ENCODE peak calls at places on chromosomes 1 and 21, in four cellular contexts. One of them, this sample, is unnamed.

GRCh38 chr1:71324671-71325297 is 243.9 kb upstream of the ZRANB2 start:
- DNase-seq in upper lobe of right lung: no peak
- DNase-seq in psoas muscle: no peak
- DNase-seq in K562: no peak
- DNase-seq in this sample: no peak

GRCh38 chr1:8517579-8518489 is 199.9 kb downstream of the SLC45A1 start:
- DNase-seq in upper lobe of right lung: no peak
- DNase-seq in psoas muscle: no peak
- DNase-seq in K562: peak; percentile 61
- DNase-seq in this sample: no peak

GRCh38 chr1:7684861-7685635 is 86.0 kb upstream of the VAMP3 start:
- DNase-seq in psoas muscle: no peak
- DNase-seq in upper lobe of right lung: no peak
- DNase-seq in K562: no peak
- DNase-seq in this sample: no peak

GRCh38 chr1:64759968-64760367 is 15.1 kb downstream of the RAVER2 start:
- DNase-seq in psoas muscle: no peak
- DNase-seq in upper lobe of right lung: no peak
- DNase-seq in K562: no peak
- DNase-seq in this sample: no peak

GRCh38 chr1:234675561-234675960 is 65.6 kb upstream of the IRF2BP2 start:
- DNase-seq in K562: peak; percentile 28
- DNase-seq in upper lobe of right lung: no peak
- DNase-seq in psoas muscle: no peak
- DNase-seq in this sample: no peak

GRCh38 chr1:72186733-72187307 is 95.5 kb downstream of the NEGR1 start:
- DNase-seq in upper lobe of right lung: no peak
- DNase-seq in K562: no peak
- DNase-seq in psoas muscle: no peak
- DNase-seq in this sample: no peak

GRCh38 chr1:209875510-209875909 is 47.7 kb downstream of the UTP25 start:
- DNase-seq in upper lobe of right lung: no peak
- DNase-seq in K562: peak; percentile 25
- DNase-seq in psoas muscle: no peak
- DNase-seq in this sample: no peak

GRCh38 chr1:3708696-3709246 is 43.5 kb upstream of the CCDC27 start:
- DNase-seq in psoas muscle: no peak
- DNase-seq in K562: no peak
- DNase-seq in upper lobe of right lung: no peak
- DNase-seq in this sample: no peak

GRCh38 chr1:12851779-12852178 is 3.3 kb upstream of the HNRNPCL1 start:
- DNase-seq in psoas muscle: no peak
- DNase-seq in upper lobe of right lung: no peak
- DNase-seq in K562: no peak
- DNase-seq in this sample: no peak

GRCh38 chr21:36846624-36847023 is 119.8 kb downstream of the HLCS start:
- DNase-seq in upper lobe of right lung: no peak
- DNase-seq in K562: no peak
- DNase-seq in psoas muscle: no peak
- DNase-seq in this sample: no peak

GRCh38 chr1:109910123-109910962 is at the start of gene CSF1:
- DNase-seq in K562: peak; percentile 85
- DNase-seq in psoas muscle: peak; percentile 84
- DNase-seq in upper lobe of right lung: peak; percentile 88
- DNase-seq in this sample: peak; percentile 91

GRCh38 chr1:234609528-234610042 is 393 bp downstream of the IRF2BP2 start:
- DNase-seq in K562: no peak
- DNase-seq in psoas muscle: peak; percentile 34
- DNase-seq in upper lobe of right lung: no peak
- DNase-seq in this sample: no peak

GRCh38 chr1:78145105-78145580 is 99.4 kb downstream of the GIPC2 start:
- DNase-seq in psoas muscle: peak; percentile 36
- DNase-seq in K562: peak; percentile 57
- DNase-seq in upper lobe of right lung: no peak
- DNase-seq in this sample: no peak

GRCh38 chr1:154703207-154703606 is 95.2 kb upstream of the ADAR start:
- DNase-seq in psoas muscle: no peak
- DNase-seq in upper lobe of right lung: no peak
- DNase-seq in K562: no peak
- DNase-seq in this sample: no peak

GRCh38 chr1:61757945-61758344 is 15.7 kb downstream of the PATJ start:
- DNase-seq in psoas muscle: no peak
- DNase-seq in upper lobe of right lung: no peak
- DNase-seq in K562: no peak
- DNase-seq in this sample: no peak

GRCh38 chr1:84272401-84272800 is 29.1 kb upstream of the SAMD13 start:
- DNase-seq in K562: no peak
- DNase-seq in psoas muscle: no peak
- DNase-seq in upper lobe of right lung: no peak
- DNase-seq in this sample: no peak

GRCh38 chr21:34944015-34944755 is 104.9 kb downstream of the RUNX1 start:
- DNase-seq in psoas muscle: no peak
- DNase-seq in K562: no peak
- DNase-seq in upper lobe of right lung: no peak
- DNase-seq in this sample: no peak

GRCh38 chr1:162680419-162681126 is 48.3 kb downstream of the DDR2 start:
- DNase-seq in upper lobe of right lung: no peak
- DNase-seq in K562: no peak
- DNase-seq in psoas muscle: no peak
- DNase-seq in this sample: no peak

GRCh38 chr1:53681647-53682368 is 57.2 kb downstream of the GLIS1 start:
- DNase-seq in K562: peak; percentile 50
- DNase-seq in psoas muscle: peak; percentile 35
- DNase-seq in upper lobe of right lung: no peak
- DNase-seq in this sample: no peak

GRCh38 chr1:77664923-77665516 is 17.4 kb downstream of the ZZZ3 start:
- DNase-seq in psoas muscle: no peak
- DNase-seq in upper lobe of right lung: no peak
- DNase-seq in K562: peak; percentile 31
- DNase-seq in this sample: no peak

GRCh38 chr1:219708919-219709318 is 96.0 kb upstream of the ZC3H11B start:
- DNase-seq in K562: peak; percentile 29
- DNase-seq in upper lobe of right lung: no peak
- DNase-seq in psoas muscle: no peak
- DNase-seq in this sample: no peak

GRCh38 chr1:2284932-2285331 is 56.8 kb downstream of the SKI start:
- DNase-seq in K562: no peak
- DNase-seq in psoas muscle: no peak
- DNase-seq in upper lobe of right lung: no peak
- DNase-seq in this sample: no peak

GRCh38 chr1:18917071-18917799 is 14.9 kb upstream of the ALDH4A1 start:
- DNase-seq in upper lobe of right lung: no peak
- DNase-seq in psoas muscle: no peak
- DNase-seq in K562: no peak
- DNase-seq in this sample: no peak

GRCh38 chr1:18920931-18921330 is 18.6 kb upstream of the ALDH4A1 start:
- DNase-seq in psoas muscle: no peak
- DNase-seq in upper lobe of right lung: no peak
- DNase-seq in K562: no peak
- DNase-seq in this sample: no peak

GRCh38 chr1:18919949-18920348 is 17.6 kb upstream of the ALDH4A1 start:
- DNase-seq in psoas muscle: no peak
- DNase-seq in upper lobe of right lung: no peak
- DNase-seq in K562: no peak
- DNase-seq in this sample: no peak

GRCh38 chr1:18918417-18918816 is 16.1 kb upstream of the ALDH4A1 start:
- DNase-seq in upper lobe of right lung: no peak
- DNase-seq in K562: no peak
- DNase-seq in psoas muscle: no peak
- DNase-seq in this sample: no peak

DNA sequence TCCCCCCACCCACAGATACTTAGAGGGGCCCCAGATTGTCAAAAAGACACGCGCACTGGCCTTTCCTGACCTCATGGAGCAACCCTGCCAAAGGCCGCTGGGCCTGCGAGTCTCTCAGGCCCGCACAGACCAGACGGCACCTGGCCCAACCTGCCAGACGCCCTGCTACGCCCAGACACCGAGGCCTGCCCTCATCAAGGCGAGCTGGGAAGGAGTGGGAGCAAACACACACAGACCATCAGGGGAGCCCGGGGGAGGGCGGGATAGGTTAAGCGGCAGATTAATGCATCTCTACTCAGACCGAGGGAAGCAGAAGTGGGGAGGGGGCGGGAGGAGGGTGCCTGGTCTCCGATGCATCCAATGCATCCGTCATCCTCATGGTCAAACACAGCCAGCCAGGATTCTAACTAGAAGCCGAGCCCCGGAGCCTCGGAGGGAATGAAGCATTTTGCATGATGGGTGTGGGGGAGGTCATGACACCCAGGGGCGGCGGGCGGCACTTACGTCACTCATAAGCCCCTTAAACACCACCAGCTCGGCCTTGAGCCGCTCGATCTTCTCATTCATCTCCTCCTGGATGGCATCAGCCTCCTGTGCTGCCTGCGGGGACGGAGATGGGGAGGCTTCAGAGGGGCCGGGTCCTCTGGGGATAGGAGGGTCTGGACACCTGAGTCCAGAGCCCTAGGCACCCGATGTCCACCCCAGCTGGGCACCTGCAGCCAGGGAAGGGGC is 17.0 kb upstream of the ALDH4A1 start:
- DNase-seq in K562: no peak
- DNase-seq in upper lobe of right lung: no peak
- DNase-seq in psoas muscle: no peak
- DNase-seq in this sample: no peak
- H3K27ac ChIP-seq in K562: no peak overlapping the region
- H3K27ac ChIP-seq in upper lobe of right lung: no peak overlapping the region
- H3K27ac ChIP-seq in psoas muscle: no peak overlapping the region
- H3K27ac ChIP-seq in this sample: no peak overlapping the region

DNA sequence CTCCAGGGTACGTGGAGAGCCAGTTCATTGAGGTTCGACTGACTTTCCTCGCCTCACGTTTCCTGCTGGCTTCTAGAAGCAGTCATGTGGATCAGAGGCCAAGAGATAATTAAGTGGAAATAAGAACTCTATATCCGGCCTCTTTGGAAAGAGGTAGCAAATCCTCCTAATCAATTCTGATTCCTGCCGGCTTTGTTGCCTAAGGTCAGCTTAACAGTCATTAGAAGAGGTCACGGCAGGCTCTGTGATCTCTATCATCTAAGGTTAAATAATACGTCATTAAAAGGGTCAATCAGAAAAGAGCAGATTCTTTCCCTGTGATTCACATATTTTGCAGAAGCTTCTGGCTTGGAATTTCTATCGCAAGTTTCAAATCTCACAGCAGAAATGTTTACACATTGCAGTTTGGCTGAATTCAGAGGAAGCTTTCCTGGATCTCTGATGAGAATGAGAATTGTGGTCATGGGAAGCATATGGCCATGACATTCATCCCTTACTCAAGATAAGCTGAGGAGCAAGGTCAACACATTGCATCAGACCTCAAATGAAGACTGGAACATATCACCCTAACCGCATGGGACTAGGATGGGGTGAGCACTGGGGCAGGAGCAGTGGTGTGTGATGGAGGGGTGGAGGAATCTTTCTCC is 189.4 kb downstream of the PBX1 start:
- DNase-seq in psoas muscle: peak; percentile 41
- DNase-seq in K562: peak; percentile 18
- DNase-seq in upper lobe of right lung: no peak
- DNase-seq in this sample: no peak
- H3K27ac ChIP-seq in psoas muscle: peak overlapping the region; percentile 72
- H3K27ac ChIP-seq in K562: no peak overlapping the region
- H3K27ac ChIP-seq in upper lobe of right lung: peak overlapping the region; percentile 55
- H3K27ac ChIP-seq in this sample: peak overlapping the region; percentile 48

GRCh38 chr1:156420209-156421061 is 51.4 kb downstream of the RHBG start:
- DNase-seq in upper lobe of right lung: no peak
- DNase-seq in K562: no peak
- DNase-seq in psoas muscle: no peak
- DNase-seq in this sample: no peak
- H3K27ac ChIP-seq in upper lobe of right lung: no peak overlapping the region
- H3K27ac ChIP-seq in K562: no peak overlapping the region
- H3K27ac ChIP-seq in psoas muscle: no peak overlapping the region
- H3K27ac ChIP-seq in this sample: no peak overlapping the region

DNA sequence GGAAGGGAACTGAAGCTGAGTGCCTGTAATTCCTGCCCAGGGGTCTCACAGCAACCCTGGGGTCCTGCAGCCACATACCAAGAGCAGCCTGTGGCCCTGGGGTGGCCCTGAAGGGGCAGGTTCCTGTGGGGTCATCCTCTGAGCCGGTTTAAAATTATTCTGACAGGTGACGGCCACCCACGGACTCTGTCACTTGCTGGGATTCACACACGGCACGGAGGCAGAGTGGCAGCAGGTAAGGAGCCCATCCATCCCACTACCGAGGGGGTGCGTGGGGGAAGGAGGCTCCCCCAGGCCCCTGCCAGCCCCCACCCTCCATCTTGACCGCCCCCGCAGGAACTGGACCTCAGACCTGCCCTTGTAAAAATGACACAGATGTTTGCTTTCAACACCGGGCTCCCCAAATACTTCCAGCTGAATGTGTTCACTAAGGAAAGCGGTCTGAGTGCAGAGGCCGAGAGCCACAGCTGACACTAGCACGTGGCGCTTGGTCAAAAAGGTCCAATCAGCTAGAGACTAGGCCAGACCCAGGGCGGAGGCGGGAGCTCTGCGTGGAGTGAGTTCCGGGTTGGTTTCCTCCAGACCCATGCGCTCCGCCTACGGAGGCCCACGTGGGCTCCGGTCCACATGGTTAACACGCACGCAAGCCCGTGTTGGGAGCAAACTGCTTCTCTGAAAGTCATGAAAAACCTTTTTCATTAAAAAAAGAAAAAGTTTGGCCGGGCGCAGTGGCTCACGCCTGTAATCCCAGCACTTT is 10.0 kb downstream of the YBEY start:
- DNase-seq in upper lobe of right lung: peak; percentile 91
- DNase-seq in psoas muscle: peak; percentile 89
- DNase-seq in K562: peak; percentile 79
- DNase-seq in this sample: peak; percentile 91
- H3K27ac ChIP-seq in upper lobe of right lung: peak overlapping the region; percentile 25
- H3K27ac ChIP-seq in psoas muscle: peak overlapping the region; percentile 70
- H3K27ac ChIP-seq in K562: peak overlapping the region; percentile 67
- H3K27ac ChIP-seq in this sample: no peak overlapping the region

DNA sequence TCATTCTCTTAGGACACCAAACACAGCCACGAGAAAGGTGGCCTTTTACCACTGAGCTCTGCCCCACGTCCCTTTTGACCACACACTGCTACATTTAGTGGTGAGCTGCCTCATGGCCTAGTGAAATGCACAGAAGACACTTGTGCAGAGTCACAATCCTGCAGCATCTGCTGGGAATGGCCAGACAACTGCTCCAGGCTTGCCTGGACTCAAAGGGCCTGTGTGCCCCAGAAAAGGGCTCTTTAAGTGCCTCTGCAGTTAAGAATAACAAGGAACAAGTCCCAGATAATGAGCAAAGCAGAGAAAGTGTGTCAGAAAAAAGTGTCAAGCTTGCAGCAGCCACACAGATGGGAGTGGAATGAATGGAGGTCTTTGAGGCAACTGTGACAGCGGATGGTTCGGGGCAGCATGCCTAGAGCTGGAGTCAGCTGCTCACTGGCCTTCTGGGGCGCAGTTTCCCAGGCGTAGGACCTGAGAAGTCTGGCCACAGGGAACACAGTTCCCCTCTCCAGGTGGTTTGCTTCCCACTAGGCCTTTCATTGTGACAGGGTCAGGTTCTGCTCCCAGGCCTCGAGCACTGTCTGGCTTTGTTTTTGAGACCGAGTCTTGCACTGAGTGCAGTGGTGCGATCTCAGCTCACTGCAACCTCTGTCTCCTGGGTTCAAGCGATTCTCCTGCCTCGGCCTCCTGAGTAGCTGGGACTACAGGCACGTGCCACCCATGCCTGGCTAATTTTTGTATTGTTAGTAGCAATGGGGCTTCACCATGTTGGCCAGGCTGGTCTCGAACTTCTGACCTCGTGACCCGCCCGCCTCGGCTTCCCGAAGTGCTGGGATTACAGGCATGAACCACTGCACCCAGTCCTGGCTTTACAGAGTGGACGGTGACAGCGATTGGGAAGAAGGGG is 5.0 kb downstream of the PARP1 start:
- DNase-seq in K562: no peak
- DNase-seq in psoas muscle: no peak
- DNase-seq in upper lobe of right lung: no peak
- DNase-seq in this sample: no peak
- H3K27ac ChIP-seq in K562: no peak overlapping the region
- H3K27ac ChIP-seq in psoas muscle: no peak overlapping the region
- H3K27ac ChIP-seq in upper lobe of right lung: no peak overlapping the region
- H3K27ac ChIP-seq in this sample: no peak overlapping the region